ENCODE peak calls at places on chromosomes 5 and 9, in six cellular contexts. One of them, this sample, is unnamed. For H3K4me1 and H3K27me3, the result is how much of the 10 kb centered on the place peaks cover.

GRCh38 chr9:35431467-35431866 is 58.4 kb upstream of the RUSC2 start:
- DNase-seq in heart left ventricle: no peak
- DNase-seq in left lung: no peak
- DNase-seq in prostate gland: no peak
- DNase-seq in aorta: no peak
- DNase-seq in uterus: no peak
- DNase-seq in this sample: no peak

GRCh38 chr5:66565878-66566277 is 30.3 kb upstream of the MAST4 start:
- DNase-seq in heart left ventricle: no peak
- DNase-seq in left lung: no peak
- DNase-seq in prostate gland: no peak
- DNase-seq in aorta: no peak
- DNase-seq in uterus: no peak
- DNase-seq in this sample: no peak

GRCh38 chr5:152221721-152222629 is 183.1 kb downstream of the NMUR2 start:
- DNase-seq in heart left ventricle: no peak
- DNase-seq in left lung: no peak
- DNase-seq in prostate gland: no peak
- DNase-seq in aorta: no peak
- DNase-seq in uterus: no peak
- DNase-seq in this sample: no peak

GRCh38 chr9:91411096-91411771 is 12.4 kb downstream of the NFIL3 start:
- DNase-seq in heart left ventricle: no peak
- DNase-seq in left lung: no peak
- DNase-seq in prostate gland: no peak
- DNase-seq in aorta: no peak
- DNase-seq in uterus: no peak
- DNase-seq in this sample: peak

GRCh38 chr9:4382722-4383317 is 83.0 kb upstream of the GLIS3 start:
- DNase-seq in heart left ventricle: no peak
- DNase-seq in left lung: no peak
- DNase-seq in prostate gland: no peak
- DNase-seq in aorta: no peak
- DNase-seq in uterus: no peak
- DNase-seq in this sample: no peak

GRCh38 chr5:170483701-170484458 is 19.9 kb upstream of the KCNIP1 start:
- DNase-seq in heart left ventricle: no peak
- DNase-seq in left lung: no peak
- DNase-seq in prostate gland: no peak
- DNase-seq in aorta: no peak
- DNase-seq in uterus: no peak
- DNase-seq in this sample: no peak

GRCh38 chr5:42799241-42799608 is 12.5 kb downstream of the SELENOP start:
- DNase-seq in heart left ventricle: no peak
- DNase-seq in left lung: no peak
- DNase-seq in prostate gland: no peak
- DNase-seq in aorta: no peak
- DNase-seq in uterus: no peak
- DNase-seq in this sample: no peak

GRCh38 chr9:121700165-121700830 is 48.9 kb downstream of the DAB2IP start:
- DNase-seq in heart left ventricle: peak
- DNase-seq in left lung: peak
- DNase-seq in prostate gland: peak
- DNase-seq in aorta: peak
- DNase-seq in uterus: peak
- DNase-seq in this sample: no peak

GRCh38 chr5:129342796-129343195 is 117.3 kb upstream of the ADAMTS19 start:
- DNase-seq in heart left ventricle: no peak
- DNase-seq in left lung: no peak
- DNase-seq in prostate gland: no peak
- DNase-seq in aorta: no peak
- DNase-seq in uterus: no peak
- DNase-seq in this sample: no peak

GRCh38 chr9:81680006-81680405 is 9.3 kb downstream of the TLE1 start:
- DNase-seq in heart left ventricle: no peak
- DNase-seq in left lung: no peak
- DNase-seq in prostate gland: no peak
- DNase-seq in aorta: no peak
- DNase-seq in uterus: no peak
- DNase-seq in this sample: no peak

GRCh38 chr5:113202904-113203716 is 226.5 kb downstream of the DCP2 start:
- DNase-seq in heart left ventricle: peak
- DNase-seq in left lung: peak
- DNase-seq in prostate gland: peak
- DNase-seq in aorta: no peak
- DNase-seq in uterus: no peak
- DNase-seq in this sample: no peak

GRCh38 chr5:32283539-32284377 is 29.0 kb downstream of the MTMR12 start:
- DNase-seq in heart left ventricle: no peak
- DNase-seq in left lung: no peak
- DNase-seq in prostate gland: no peak
- DNase-seq in aorta: no peak
- DNase-seq in uterus: no peak
- DNase-seq in this sample: no peak

GRCh38 chr9:133566817-133567216 is 32.3 kb downstream of the ADAMTSL2 start:
- DNase-seq in heart left ventricle: no peak
- DNase-seq in left lung: no peak
- DNase-seq in prostate gland: no peak
- DNase-seq in aorta: no peak
- DNase-seq in uterus: no peak
- DNase-seq in this sample: no peak

GRCh38 chr9:31103836-31104235 is 1280.6 kb upstream of the ACO1 start:
- DNase-seq in heart left ventricle: no peak
- DNase-seq in left lung: no peak
- DNase-seq in prostate gland: no peak
- DNase-seq in aorta: no peak
- DNase-seq in uterus: no peak
- DNase-seq in this sample: no peak

GRCh38 chr5:52466749-52467148 is 321.0 kb upstream of the ITGA1 start:
- DNase-seq in heart left ventricle: no peak
- DNase-seq in left lung: no peak
- DNase-seq in prostate gland: no peak
- DNase-seq in aorta: no peak
- DNase-seq in uterus: no peak
- DNase-seq in this sample: no peak

GRCh38 chr5:169160405-169160901 is 140.5 kb downstream of the SLIT3 start:
- DNase-seq in heart left ventricle: no peak
- DNase-seq in left lung: no peak
- DNase-seq in prostate gland: no peak
- DNase-seq in aorta: no peak
- DNase-seq in uterus: peak
- DNase-seq in this sample: no peak

GRCh38 chr5:118326496-118327045 is 661.8 kb downstream of the DTWD2 start:
- DNase-seq in heart left ventricle: no peak
- DNase-seq in left lung: no peak
- DNase-seq in prostate gland: no peak
- DNase-seq in aorta: no peak
- DNase-seq in uterus: no peak
- DNase-seq in this sample: no peak

GRCh38 chr5:137176126-137176525 is 323.0 kb downstream of the SPOCK1 start:
- DNase-seq in heart left ventricle: no peak
- DNase-seq in left lung: no peak
- DNase-seq in prostate gland: no peak
- DNase-seq in aorta: no peak
- DNase-seq in uterus: no peak
- DNase-seq in this sample: no peak

DNA sequence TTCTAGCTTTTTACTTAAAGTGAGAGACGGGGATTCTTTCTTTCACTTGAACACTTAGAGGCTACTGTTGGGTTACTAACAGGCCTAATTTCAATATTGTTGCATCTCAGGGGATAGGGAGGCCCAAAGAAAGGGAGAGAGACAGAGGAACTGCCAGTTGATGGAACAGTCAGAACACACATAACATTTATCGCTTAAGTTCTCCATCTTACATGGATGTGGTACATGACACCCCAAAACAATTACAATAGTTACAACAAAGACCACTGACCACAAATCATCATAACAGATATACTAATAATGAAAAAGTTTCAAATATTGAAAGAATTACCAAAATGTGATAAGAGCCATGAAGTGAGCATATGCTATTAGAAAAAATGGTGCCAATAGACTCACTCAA is 4.3 kb upstream of the RIC1 start:
- DNase-seq in heart left ventricle: no peak
- DNase-seq in left lung: no peak
- DNase-seq in prostate gland: no peak
- DNase-seq in aorta: no peak
- DNase-seq in uterus: no peak
- DNase-seq in this sample: no peak
- H3K4me1 ChIP-seq in heart left ventricle: under half
- H3K4me1 ChIP-seq in left lung: under half
- H3K4me1 ChIP-seq in prostate gland: under half
- H3K4me1 ChIP-seq in aorta: under half
- H3K4me1 ChIP-seq in uterus: under half
- H3K4me1 ChIP-seq in this sample: half or more

GRCh38 chr9:117413346-117414219 is 1.3 kb downstream of the ASTN2 start:
- DNase-seq in heart left ventricle: no peak
- DNase-seq in left lung: peak
- DNase-seq in prostate gland: peak
- DNase-seq in aorta: peak
- DNase-seq in uterus: no peak
- DNase-seq in this sample: no peak

GRCh38 chr9:117414906-117415583 is at the start of gene ASTN2:
- DNase-seq in heart left ventricle: peak
- DNase-seq in left lung: no peak
- DNase-seq in prostate gland: peak
- DNase-seq in aorta: peak
- DNase-seq in uterus: no peak
- DNase-seq in this sample: no peak

GRCh38 chr9:117416856-117417255 is 2.0 kb upstream of the ASTN2 start:
- DNase-seq in heart left ventricle: no peak
- DNase-seq in left lung: no peak
- DNase-seq in prostate gland: no peak
- DNase-seq in aorta: no peak
- DNase-seq in uterus: no peak
- DNase-seq in this sample: no peak

GRCh38 chr9:117414220-117414905 is 494 bp downstream of the ASTN2 start:
- DNase-seq in heart left ventricle: peak
- DNase-seq in left lung: peak
- DNase-seq in prostate gland: peak
- DNase-seq in aorta: peak
- DNase-seq in uterus: no peak
- DNase-seq in this sample: no peak

DNA sequence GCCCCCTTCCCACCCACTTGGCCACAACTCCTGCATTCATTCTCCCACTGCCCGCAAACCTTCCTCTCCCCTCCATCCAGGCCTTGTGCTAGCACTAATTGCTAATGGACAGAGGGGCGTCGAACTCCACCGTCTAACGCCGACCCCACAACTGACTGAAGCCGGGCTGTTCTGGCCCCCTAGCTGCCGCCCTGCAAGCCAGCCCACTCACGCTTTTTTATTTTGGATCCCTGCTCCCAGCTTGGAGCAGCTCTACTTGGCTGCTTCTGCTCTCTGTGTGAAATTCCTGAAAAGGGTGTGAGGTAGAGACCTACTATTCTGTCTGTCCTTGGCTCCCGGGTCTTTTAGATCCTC is 704 bp upstream of the ASTN2 start:
- DNase-seq in heart left ventricle: no peak
- DNase-seq in left lung: peak
- DNase-seq in prostate gland: no peak
- DNase-seq in aorta: no peak
- DNase-seq in uterus: no peak
- DNase-seq in this sample: no peak
- H3K27me3 ChIP-seq in heart left ventricle: under half
- H3K27me3 ChIP-seq in left lung: half or more
- H3K27me3 ChIP-seq in prostate gland: under half
- H3K27me3 ChIP-seq in aorta: under half
- H3K27me3 ChIP-seq in uterus: under half
- H3K27me3 ChIP-seq in this sample: under half

DNA sequence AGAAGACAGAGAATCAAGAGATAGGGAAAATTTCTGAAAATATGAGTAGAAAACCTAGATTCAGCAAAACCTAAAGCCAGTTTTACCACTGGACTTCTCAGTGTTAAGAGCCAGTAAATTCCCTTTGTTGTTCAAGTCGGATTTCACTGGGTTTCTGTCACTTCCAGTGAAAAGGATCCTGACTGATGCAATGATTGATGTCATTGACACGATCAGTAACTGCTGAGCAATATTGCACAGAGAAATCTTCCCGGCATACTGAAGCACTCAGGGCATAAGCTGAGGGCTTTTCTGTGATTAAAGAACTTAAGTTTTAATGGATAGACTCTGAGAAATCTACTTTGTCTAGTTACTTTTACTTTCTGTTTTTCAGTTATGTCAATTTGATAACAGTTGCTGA is 62.0 kb downstream of the DENND1A start:
- DNase-seq in heart left ventricle: no peak
- DNase-seq in left lung: no peak
- DNase-seq in prostate gland: no peak
- DNase-seq in aorta: no peak
- DNase-seq in uterus: no peak
- DNase-seq in this sample: no peak
- H3K4me1 ChIP-seq in heart left ventricle: under half
- H3K4me1 ChIP-seq in left lung: under half
- H3K4me1 ChIP-seq in prostate gland: under half
- H3K4me1 ChIP-seq in aorta: under half
- H3K4me1 ChIP-seq in uterus: under half
- H3K4me1 ChIP-seq in this sample: under half

GRCh38 chr5:88662801-88663360 is 220.1 kb downstream of the MEF2C start:
- DNase-seq in heart left ventricle: no peak
- DNase-seq in left lung: no peak
- DNase-seq in prostate gland: no peak
- DNase-seq in aorta: no peak
- DNase-seq in uterus: no peak
- DNase-seq in this sample: no peak
- H3K27me3 ChIP-seq in heart left ventricle: half or more
- H3K27me3 ChIP-seq in left lung: half or more
- H3K27me3 ChIP-seq in prostate gland: under half
- H3K27me3 ChIP-seq in aorta: under half
- H3K27me3 ChIP-seq in uterus: under half
- H3K27me3 ChIP-seq in this sample: half or more

This sample was measured in esophagus muscularis mucosa.